ENCODE peak calls at places on chromosomes 1 and 21, in nine cellular contexts. Q is A549, W is IMR-90, X is tibial nerve, E is stomach, A is K562, J is uterus, V is transverse colon, R is lower leg skin. O is an unnamed sample.

GRCh38 chr1:213977486-213977842 is 10.3 kb upstream of the PROX1 start:
- DNase-seq in Q (no peak), W (no peak), X (no peak), E (peak; percentile 40), A (no peak), J (no peak), V (no peak), R (no peak), O (no peak)

GRCh38 chr1:160726498-160727391 is 12.3 kb upstream of the SLAMF7 start:
- DNase-seq in Q (peak; percentile 86), W (peak; percentile 55), X (no peak), E (peak; percentile 63), A (peak; percentile 73), J (no peak), V (peak; percentile 67), R (no peak), O (peak; percentile 81)

GRCh38 chr1:229147086-229147485 is 123.8 kb upstream of the RAB4A start:
- DNase-seq in Q (no peak), W (no peak), X (no peak), E (no peak), A (no peak), J (no peak), V (no peak), R (no peak), O (no peak)

GRCh38 chr1:178541829-178542553 is 29.1 kb downstream of the TEX35 start:
- DNase-seq in Q (peak; percentile 41), W (no peak), X (no peak), E (peak; percentile 65), A (peak; percentile 38), J (peak; percentile 44), V (peak; percentile 83), R (peak; percentile 89), O (peak; percentile 64)

GRCh38 chr1:205925730-205926129 is 17.5 kb downstream of the SLC26A9 start:
- DNase-seq in Q (peak; percentile 84), W (peak; percentile 85), X (no peak), E (peak; percentile 18), A (no peak), J (peak; percentile 4), V (no peak), R (peak; percentile 46), O (no peak)

GRCh38 chr21:44736291-44737004 is 25.1 kb upstream of the TSPEAR start:
- DNase-seq in Q (peak; percentile 70), W (no peak), X (no peak), E (peak; percentile 77), A (no peak), J (no peak), V (peak; percentile 80), R (peak; percentile 73), O (no peak)

GRCh38 chr1:240114222-240114621 is 22.5 kb downstream of the FMN2 start:
- DNase-seq in Q (no peak), W (no peak), X (no peak), E (no peak), A (no peak), J (no peak), V (no peak), R (no peak), O (no peak)

GRCh38 chr1:237411621-237412020 is 369.6 kb downstream of the RYR2 start:
- DNase-seq in Q (no peak), W (no peak), X (no peak), E (no peak), A (no peak), J (no peak), V (no peak), R (no peak), O (no peak)

GRCh38 chr1:203867816-203868215 is 6.4 kb downstream of the SNRPE start:
- DNase-seq in Q (no peak), W (no peak), X (no peak), E (no peak), A (no peak), J (no peak), V (no peak), R (no peak), O (no peak)

GRCh38 chr1:24892188-24893153 is 37.6 kb downstream of the RUNX3 start:
- DNase-seq in Q (no peak), W (no peak), X (no peak), E (peak; percentile 9), A (no peak), J (no peak), V (peak; percentile 3), R (peak; percentile 58), O (no peak)

GRCh38 chr1:112700290-112701226 is 6.4 kb downstream of the RHOC start:
- DNase-seq in Q (peak; percentile 84), W (peak; percentile 95), X (peak; percentile 98), E (peak; percentile 93), A (peak; percentile 98), J (peak; percentile 98), V (peak; percentile 95), R (peak; percentile 99), O (peak; percentile 95)

GRCh38 chr1:109391626-109392025 is 6.1 kb downstream of the SORT1 start:
- DNase-seq in Q (no peak), W (no peak), X (no peak), E (no peak), A (no peak), J (no peak), V (no peak), R (no peak), O (peak; percentile 7)

GRCh38 chr1:182447660-182448059 is 2.3 kb upstream of the RGSL1 start:
- DNase-seq in Q (no peak), W (no peak), X (no peak), E (no peak), A (no peak), J (no peak), V (no peak), R (no peak), O (no peak)

GRCh38 chr1:182444497-182444896 is 5.4 kb upstream of the RGSL1 start:
- DNase-seq in Q (no peak), W (no peak), X (no peak), E (no peak), A (peak; percentile 34), J (no peak), V (no peak), R (no peak), O (no peak)

GRCh38 chr1:182453619-182454018 is 3.7 kb downstream of the RGSL1 start:
- DNase-seq in Q (no peak), W (no peak), X (no peak), E (no peak), A (no peak), J (no peak), V (no peak), R (no peak), O (no peak)

GRCh38 chr1:182446033-182446669 is 3.8 kb upstream of the RGSL1 start:
- DNase-seq in Q (peak; percentile 53), W (peak; percentile 40), X (no peak), E (no peak), A (peak; percentile 73), J (no peak), V (peak; percentile 16), R (no peak), O (peak; percentile 56)

DNA sequence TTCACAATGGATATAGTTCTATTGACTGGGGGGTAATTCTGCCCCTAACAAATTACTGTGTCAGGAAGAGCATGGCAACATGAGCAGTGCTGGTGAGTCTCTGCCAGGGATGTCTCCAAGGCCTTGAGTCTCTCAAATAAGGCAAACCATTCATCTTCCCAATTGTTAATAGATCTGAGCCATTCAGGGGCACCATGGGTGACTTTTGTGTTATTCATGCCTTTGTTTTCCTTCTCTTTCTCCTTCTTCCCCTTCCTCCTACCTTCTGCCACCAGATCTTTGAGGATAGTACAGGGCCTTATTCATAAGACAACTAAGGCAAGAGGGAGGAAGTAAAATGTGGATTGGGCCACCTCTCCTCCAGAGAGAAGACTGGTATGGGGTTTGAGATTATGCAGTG is at the start of gene RGSL1:
- DNase-seq in Q (no peak), W (no peak), X (no peak), E (no peak), A (no peak), J (no peak), V (no peak), R (no peak), O (no peak)
- TF ChIP-seq POLR2A in Q (no peak), W (no peak), X (no peak), E (no peak), A (no peak), J (no peak), V (no peak), R (no peak), O (no peak)

GRCh38 chr1:183806650-183807049 is 1.7 kb downstream of the RGL1 start:
- DNase-seq in Q (no peak), W (no peak), X (no peak), E (no peak), A (no peak), J (no peak), V (no peak), R (no peak), O (no peak)
- TF ChIP-seq POLR2A in Q (no peak), W (no peak), X (no peak), E (no peak), A (no peak), J (no peak), V (no peak), R (no peak), O (no peak)

GRCh38 chr1:9440261-9440660 is 99.0 kb upstream of the SLC25A33 start:
- DNase-seq in Q (no peak), W (no peak), X (no peak), E (no peak), A (no peak), J (no peak), V (no peak), R (no peak), O (no peak)

GRCh38 chr1:9440763-9441194 is 98.5 kb upstream of the SLC25A33 start:
- DNase-seq in Q (no peak), W (no peak), X (no peak), E (no peak), A (no peak), J (no peak), V (no peak), R (no peak), O (no peak)

GRCh38 chr1:9437931-9438330 is 101.3 kb upstream of the SLC25A33 start:
- DNase-seq in Q (no peak), W (peak; percentile 53), X (peak; percentile 60), E (no peak), A (no peak), J (peak; percentile 52), V (peak; percentile 37), R (peak; percentile 96), O (no peak)

GRCh38 chr1:9439074-9439761 is 100.0 kb upstream of the SLC25A33 start:
- DNase-seq in Q (peak; percentile 36), W (no peak), X (peak; percentile 36), E (peak; percentile 60), A (no peak), J (no peak), V (peak; percentile 59), R (peak; percentile 91), O (no peak)

GRCh38 chr1:9438431-9439073 is 100.7 kb upstream of the SLC25A33 start:
- DNase-seq in Q (peak; percentile 83), W (peak; percentile 93), X (peak; percentile 62), E (peak; percentile 44), A (no peak), J (peak; percentile 81), V (peak; percentile 39), R (peak; percentile 94), O (no peak)
- TF ChIP-seq POLR2A in Q (no peak), W (no peak), X (no peak), E (no peak), A (no peak), J (no peak), V (no peak), R (no peak), O (no peak)

DNA sequence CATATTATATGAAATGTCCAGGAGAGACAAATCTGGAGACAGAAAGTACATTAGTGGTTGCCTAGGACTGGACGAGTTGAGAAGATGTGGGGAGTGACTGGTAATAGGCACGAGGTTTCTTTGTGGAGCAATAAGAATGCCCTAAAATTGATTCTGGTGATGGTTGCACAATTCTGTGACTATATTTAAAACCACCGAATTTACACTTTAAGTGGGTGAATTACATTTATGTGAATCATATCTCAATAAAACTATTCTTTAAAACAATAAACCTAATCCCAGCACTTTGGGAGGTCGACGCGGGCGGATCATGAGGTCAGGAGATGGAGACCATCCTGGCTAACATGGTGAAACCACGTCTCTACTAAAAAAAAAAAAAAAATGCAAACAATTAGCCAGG is 63.1 kb downstream of the ZNF281 start:
- DNase-seq in Q (no peak), W (peak; percentile 63), X (no peak), E (no peak), A (no peak), J (no peak), V (no peak), R (no peak), O (no peak)
- TF ChIP-seq POLR2A in Q (no peak), W (no peak), X (no peak), E (no peak), A (no peak), J (no peak), V (no peak), R (no peak), O (no peak)